ENCODE peak calls at places on chromosomes 13 and 19, in four cellular contexts. One of them, this sample, is unnamed.
A peak's percentile ranks its signal among the peaks of the same experiment; 100 is the strongest.

GRCh38 chr13:45928843-45929242 is 77.3 kb upstream of the SIAH3 start:
- DNase-seq in SK-N-SH: no peak
- DNase-seq in GM04503: no peak
- DNase-seq in Right ventricle myocardium superior: no peak
- DNase-seq in this sample: no peak

GRCh38 chr19:14114854-14115253 is 2.7 kb downstream of the PRKACA start:
- DNase-seq in SK-N-SH: peak; percentile 60
- DNase-seq in GM04503: no peak
- DNase-seq in Right ventricle myocardium superior: peak; percentile 82
- DNase-seq in this sample: no peak

GRCh38 chr19:31351212-31352193 is 2.3 kb upstream of the TSHZ3 start:
- DNase-seq in SK-N-SH: peak; percentile 74
- DNase-seq in GM04503: no peak
- DNase-seq in Right ventricle myocardium superior: peak; percentile 64
- DNase-seq in this sample: peak; percentile 44

GRCh38 chr19:788821-789472 is 8.3 kb upstream of the PTBP1 start:
- DNase-seq in SK-N-SH: peak; percentile 64
- DNase-seq in GM04503: no peak
- DNase-seq in Right ventricle myocardium superior: no peak
- DNase-seq in this sample: no peak

GRCh38 chr13:111114362-111115050 is 604 bp upstream of the ARHGEF7 start:
- DNase-seq in SK-N-SH: peak; percentile 77
- DNase-seq in GM04503: no peak
- DNase-seq in Right ventricle myocardium superior: peak; percentile 66
- DNase-seq in this sample: peak; percentile 60

GRCh38 chr19:18204394-18205179 is 745 bp upstream of the RAB3A start:
- DNase-seq in SK-N-SH: peak; percentile 84
- DNase-seq in GM04503: no peak
- DNase-seq in Right ventricle myocardium superior: peak; percentile 70
- DNase-seq in this sample: no peak

GRCh38 chr19:35347171-35347929 is at the start of gene FFAR1:
- DNase-seq in SK-N-SH: no peak
- DNase-seq in GM04503: no peak
- DNase-seq in Right ventricle myocardium superior: peak; percentile 35
- DNase-seq in this sample: no peak

GRCh38 chr19:35038623-35039512 is 2.7 kb upstream of the HPN start:
- DNase-seq in SK-N-SH: peak; percentile 44
- DNase-seq in GM04503: no peak
- DNase-seq in Right ventricle myocardium superior: peak; percentile 68
- DNase-seq in this sample: no peak

GRCh38 chr13:35812730-35813129 is 318.5 kb downstream of the DCLK1 start:
- DNase-seq in SK-N-SH: no peak
- DNase-seq in GM04503: no peak
- DNase-seq in Right ventricle myocardium superior: no peak
- DNase-seq in this sample: no peak

GRCh38 chr13:107962209-107962608 is 253.1 kb downstream of the LIG4 start:
- DNase-seq in SK-N-SH: no peak
- DNase-seq in GM04503: no peak
- DNase-seq in Right ventricle myocardium superior: no peak
- DNase-seq in this sample: no peak

GRCh38 chr19:38340927-38341326 is 5.3 kb downstream of the CATSPERG start:
- DNase-seq in SK-N-SH: no peak
- DNase-seq in GM04503: no peak
- DNase-seq in Right ventricle myocardium superior: no peak
- DNase-seq in this sample: no peak

GRCh38 chr13:40776232-40776631 is 5.2 kb upstream of the MRPS31 start:
- DNase-seq in SK-N-SH: no peak
- DNase-seq in GM04503: no peak
- DNase-seq in Right ventricle myocardium superior: no peak
- DNase-seq in this sample: no peak

GRCh38 chr13:76884571-76885202 is 1.5 kb downstream of the KCTD12 start:
- DNase-seq in SK-N-SH: peak; percentile 18
- DNase-seq in GM04503: no peak
- DNase-seq in Right ventricle myocardium superior: no peak
- DNase-seq in this sample: peak; percentile 24

GRCh38 chr19:39297931-39298634 is 1.9 kb downstream of the IFNL1 start:
- DNase-seq in SK-N-SH: no peak
- DNase-seq in GM04503: no peak
- DNase-seq in Right ventricle myocardium superior: peak; percentile 52
- DNase-seq in this sample: no peak

GRCh38 chr13:85772379-85772778 is 26.8 kb downstream of the SLITRK6 start:
- DNase-seq in SK-N-SH: no peak
- DNase-seq in GM04503: no peak
- DNase-seq in Right ventricle myocardium superior: no peak
- DNase-seq in this sample: no peak

GRCh38 chr19:2330632-2331284 is 2.3 kb downstream of the SPPL2B start:
- DNase-seq in SK-N-SH: no peak
- DNase-seq in GM04503: no peak
- DNase-seq in Right ventricle myocardium superior: no peak
- DNase-seq in this sample: no peak

GRCh38 chr13:71865858-71866172 is 1.2 kb downstream of the DACH1 start:
- DNase-seq in SK-N-SH: peak; percentile 65
- DNase-seq in GM04503: no peak
- DNase-seq in Right ventricle myocardium superior: peak; percentile 37
- DNase-seq in this sample: peak; percentile 16

GRCh38 chr13:49341941-49342340 is 94.2 kb downstream of the CDADC1 start:
- DNase-seq in SK-N-SH: no peak
- DNase-seq in GM04503: no peak
- DNase-seq in Right ventricle myocardium superior: no peak
- DNase-seq in this sample: no peak

GRCh38 chr13:84031120-84031519 is 148.8 kb upstream of the SLITRK1 start:
- DNase-seq in SK-N-SH: no peak
- DNase-seq in GM04503: no peak
- DNase-seq in Right ventricle myocardium superior: no peak
- DNase-seq in this sample: no peak

GRCh38 chr13:31755803-31756212 is 16.5 kb downstream of the RXFP2 start:
- DNase-seq in SK-N-SH: no peak
- DNase-seq in GM04503: peak; percentile 81
- DNase-seq in Right ventricle myocardium superior: no peak
- DNase-seq in this sample: no peak

GRCh38 chr19:50327013-50327412 is 2.2 kb downstream of the KCNC3 start:
- DNase-seq in SK-N-SH: no peak
- DNase-seq in GM04503: no peak
- DNase-seq in Right ventricle myocardium superior: no peak
- DNase-seq in this sample: no peak

GRCh38 chr19:23665651-23666410 is 21.2 kb downstream of the ZNF675 start:
- DNase-seq in SK-N-SH: no peak
- DNase-seq in GM04503: no peak
- DNase-seq in Right ventricle myocardium superior: no peak
- DNase-seq in this sample: no peak

GRCh38 chr19:7833225-7834156 is 3.5 kb downstream of the EVI5L start:
- DNase-seq in SK-N-SH: no peak
- DNase-seq in GM04503: peak; percentile 38
- DNase-seq in Right ventricle myocardium superior: peak; percentile 85
- DNase-seq in this sample: peak; percentile 86

GRCh38 chr13:109794095-109794494 is 7.7 kb upstream of the IRS2 start:
- DNase-seq in SK-N-SH: no peak
- DNase-seq in GM04503: no peak
- DNase-seq in Right ventricle myocardium superior: no peak
- DNase-seq in this sample: no peak

GRCh38 chr13:66200555-66200954 is 1029.6 kb downstream of the PCDH9 start:
- DNase-seq in SK-N-SH: no peak
- DNase-seq in GM04503: no peak
- DNase-seq in Right ventricle myocardium superior: no peak
- DNase-seq in this sample: no peak

GRCh38 chr19:8161135-8161646 is 11.8 kb upstream of the FBN3 start:
- DNase-seq in SK-N-SH: peak; percentile 40
- DNase-seq in GM04503: no peak
- DNase-seq in Right ventricle myocardium superior: no peak
- DNase-seq in this sample: no peak

GRCh38 chr13:101408992-101409656 is 7.2 kb downstream of the NALCN start:
- DNase-seq in SK-N-SH: no peak
- DNase-seq in GM04503: no peak
- DNase-seq in Right ventricle myocardium superior: no peak
- DNase-seq in this sample: no peak

GRCh38 chr13:105918842-105919741 is 616.4 kb downstream of the EFNB2 start:
- DNase-seq in SK-N-SH: peak; percentile 71
- DNase-seq in GM04503: no peak
- DNase-seq in Right ventricle myocardium superior: no peak
- DNase-seq in this sample: peak; percentile 28

GRCh38 chr19:36719687-36720556 is 32.5 kb downstream of the ZNF567 start:
- DNase-seq in SK-N-SH: no peak
- DNase-seq in GM04503: no peak
- DNase-seq in Right ventricle myocardium superior: no peak
- DNase-seq in this sample: no peak

GRCh38 chr19:29524201-29524911 is 1.4 kb upstream of the VSTM2B start:
- DNase-seq in SK-N-SH: no peak
- DNase-seq in GM04503: no peak
- DNase-seq in Right ventricle myocardium superior: no peak
- DNase-seq in this sample: no peak

GRCh38 chr13:39363393-39363792 is 239.6 kb downstream of the LHFPL6 start:
- DNase-seq in SK-N-SH: no peak
- DNase-seq in GM04503: no peak
- DNase-seq in Right ventricle myocardium superior: no peak
- DNase-seq in this sample: no peak

GRCh38 chr19:12194827-12195500 is 32.1 kb downstream of the ZNF136 start:
- DNase-seq in SK-N-SH: peak; percentile 91
- DNase-seq in GM04503: no peak
- DNase-seq in Right ventricle myocardium superior: peak; percentile 91
- DNase-seq in this sample: peak; percentile 93